ENCODE peak calls at places on chromosomes 1 and 21, in four cellular contexts. B is fibroblast of pulmonary artery, U is H1, M is uterus. E is an unnamed sample.

GRCh38 chr21:41664881-41665765 is 101.7 kb downstream of the RIPK4 start:
- DNase-seq in B (peak), M (no peak), U (no peak), E (no peak)

GRCh38 chr1:51139474-51139873 is 37.4 kb downstream of the C1orf185 start:
- DNase-seq in B (peak), M (no peak), U (no peak), E (no peak)

GRCh38 chr1:166343276-166343675 is 176.5 kb upstream of the FAM78B start:
- DNase-seq in M (no peak), B (no peak), U (no peak), E (no peak)

GRCh38 chr1:84998642-84999280 is 1.8 kb upstream of the MCOLN2 start:
- DNase-seq in B (peak), U (no peak), M (no peak), E (no peak)

GRCh38 chr1:43432171-43432860 is 21.4 kb downstream of the HYI start:
- DNase-seq in M (peak), B (no peak), U (no peak), E (no peak)

GRCh38 chr1:41540886-41541591 is 56.6 kb upstream of the EDN2 start:
- DNase-seq in U (no peak), B (peak), M (peak), E (peak)

GRCh38 chr1:9239622-9240401 is 5.2 kb downstream of the H6PD start:
- DNase-seq in M (peak), U (no peak), B (peak), E (peak)

GRCh38 chr1:209648366-209648765 is 3.9 kb downstream of the LAMB3 start:
- DNase-seq in U (no peak), M (no peak), B (no peak), E (no peak)

GRCh38 chr1:217244946-217245345 is 385.9 kb downstream of the GPATCH2 start:
- DNase-seq in U (no peak), M (no peak), B (no peak), E (no peak)

GRCh38 chr1:23400324-23401110 is 24.0 kb downstream of the TCEA3 start:
- DNase-seq in U (no peak), B (peak), M (peak), E (no peak)

GRCh38 chr1:77430966-77431735 is 149.3 kb downstream of the AK5 start:
- DNase-seq in M (no peak), U (no peak), B (peak), E (no peak)

GRCh38 chr1:218480137-218480536 is 135.0 kb downstream of the TGFB2 start:
- DNase-seq in M (no peak), B (peak), U (no peak), E (no peak)

GRCh38 chr1:55506686-55507577 is 291.8 kb upstream of the USP24 start:
- DNase-seq in M (no peak), U (no peak), B (peak), E (no peak)

GRCh38 chr1:42927274-42927841 is 31.3 kb downstream of the SLC2A1 start:
- DNase-seq in M (no peak), U (no peak), B (no peak), E (no peak)

GRCh38 chr1:37574834-37575479 is 18.2 kb downstream of the DNALI1 start:
- DNase-seq in B (peak), U (no peak), M (no peak), E (no peak)

GRCh38 chr21:41673596-41674335 is 93.1 kb downstream of the RIPK4 start:
- DNase-seq in M (no peak), U (no peak), B (no peak), E (no peak)

GRCh38 chr1:86409416-86410021 is 13.4 kb upstream of the ODF2L start:
- DNase-seq in M (no peak), B (no peak), U (no peak), E (no peak)

GRCh38 chr1:188668083-188668482 is 1809.6 kb downstream of the BRINP3 start:
- DNase-seq in U (no peak), B (no peak), M (no peak), E (no peak)

GRCh38 chr1:187971851-187972250 is 1143.1 kb downstream of the PLA2G4A start:
- DNase-seq in U (no peak), M (no peak), B (no peak), E (no peak)

GRCh38 chr21:46604975-46605758 is at the start of gene S100B:
- DNase-seq in U (no peak), M (no peak), B (no peak), E (no peak)

GRCh38 chr1:173413271-173413707 is 63.8 kb upstream of the PRDX6 start:
- DNase-seq in U (no peak), M (no peak), B (no peak), E (no peak)

GRCh38 chr1:196131691-196132090 is 476.5 kb downstream of the KCNT2 start:
- DNase-seq in B (no peak), M (no peak), U (no peak), E (no peak)

GRCh38 chr1:213622365-213623087 is 365.2 kb upstream of the PROX1 start:
- DNase-seq in U (no peak), B (no peak), M (no peak), E (peak)

GRCh38 chr1:241482761-241483250 is 36.7 kb downstream of the FH start:
- DNase-seq in B (peak), M (no peak), U (no peak), E (no peak)

GRCh38 chr1:8831329-8831728 is 13.9 kb upstream of the RERE start:
- DNase-seq in U (no peak), B (peak), M (no peak), E (no peak)

GRCh38 chr1:175318633-175319032 is 126.1 kb upstream of the KIAA0040 start:
- DNase-seq in M (no peak), U (no peak), B (no peak), E (no peak)

GRCh38 chr1:198657550-198658064 is 18.8 kb downstream of the PTPRC start:
- DNase-seq in B (peak), U (no peak), M (no peak), E (no peak)

GRCh38 chr1:58628987-58629598 is 52.0 kb upstream of the TACSTD2 start:
- DNase-seq in U (no peak), B (no peak), M (no peak), E (no peak)

GRCh38 chr1:155859881-155860841 is 794 bp downstream of the SYT11 start:
- DNase-seq in U (no peak), B (peak), M (peak), E (peak)

GRCh38 chr1:182595641-182596240 is 6.7 kb upstream of the RNASEL start:
- DNase-seq in U (no peak), B (peak), M (peak), E (peak)

GRCh38 chr1:32761253-32761877 is 55.8 kb downstream of the YARS1 start:
- DNase-seq in B (peak), M (peak), U (no peak), E (no peak)

GRCh38 chr1:150555971-150556865 is 7.0 kb downstream of the ADAMTSL4 start:
- DNase-seq in U (no peak), M (no peak), B (no peak), E (no peak)

GRCh38 chr1:53473463-53473862 is 14.3 kb downstream of the DMRTB1 start:
- DNase-seq in M (no peak), B (peak), U (no peak), E (no peak)
- TF ChIP-seq CTCF in M (no peak), B (peak), U (peak), E (no peak)

DNA sequence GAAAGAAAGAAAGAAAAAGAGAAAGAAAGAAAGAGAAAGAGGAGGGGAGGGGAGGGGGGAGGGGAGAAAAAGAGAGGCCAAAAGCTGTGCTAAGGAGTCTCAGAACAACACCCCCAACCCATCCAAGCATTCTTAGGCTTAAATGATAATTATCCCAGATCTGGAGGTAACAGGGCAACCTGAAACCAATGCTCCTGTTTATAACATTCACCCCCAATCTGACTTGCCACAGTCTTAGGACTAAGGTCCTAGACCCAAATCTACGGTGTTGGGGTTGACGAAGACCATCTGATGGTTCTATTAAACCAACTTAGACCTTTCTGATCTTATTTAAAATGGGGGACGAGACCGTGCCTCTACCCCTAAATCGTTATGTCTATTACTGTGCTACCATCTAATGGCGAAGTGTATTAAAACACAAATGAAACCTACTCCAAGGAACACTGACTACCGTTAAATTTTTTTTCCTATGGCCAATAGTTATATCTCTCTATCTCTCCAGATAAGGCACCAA is 119.3 kb upstream of the CDC42BPA start:
- DNase-seq in M (no peak), U (no peak), B (peak), E (no peak)
- TF ChIP-seq CTCF in M (peak), U (peak), B (peak), E (no peak)

DNA sequence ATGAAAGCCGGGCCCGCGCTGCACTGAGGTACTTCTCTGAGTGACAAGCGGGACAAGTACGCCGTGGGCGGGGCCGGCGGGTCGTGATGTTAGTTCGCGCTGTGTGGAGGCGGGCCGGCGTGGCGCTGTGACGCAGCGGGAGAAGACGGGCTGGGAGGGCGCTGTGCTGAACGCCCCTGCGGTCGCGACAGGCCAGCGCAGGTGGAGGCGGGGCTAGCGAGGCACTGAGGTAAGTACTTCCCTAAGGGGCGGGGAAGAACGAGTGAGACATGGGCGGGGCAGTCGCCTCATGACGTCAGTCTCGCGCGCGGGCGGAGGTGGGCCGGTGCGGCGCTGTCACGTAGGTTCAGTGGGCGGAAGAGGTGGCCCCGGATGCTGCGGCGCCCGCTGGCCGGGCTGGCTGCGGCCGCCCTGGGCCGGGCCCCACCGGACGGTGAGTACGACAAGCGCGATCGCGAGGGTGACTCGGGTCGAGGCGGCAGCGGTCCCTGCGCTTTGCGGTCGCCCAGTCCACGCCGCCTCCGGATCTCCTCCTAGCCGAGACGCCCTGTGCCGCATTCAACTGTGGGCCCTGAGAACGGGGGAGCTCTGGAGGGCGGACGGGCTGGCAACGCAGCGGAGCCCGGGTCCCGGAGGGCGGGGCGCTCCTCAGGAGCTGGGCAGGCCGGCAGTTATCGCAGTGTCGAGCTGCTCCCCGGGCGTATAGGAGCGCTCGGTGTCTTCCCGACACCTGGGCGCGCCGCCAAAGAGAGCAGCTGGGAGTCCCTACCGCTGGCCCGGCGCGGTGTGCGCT is at the start of gene GUK1:
- DNase-seq in U (peak), M (peak), B (peak), E (peak)
- TF ChIP-seq CTCF in U (no peak), M (peak), B (no peak), E (peak)

DNA sequence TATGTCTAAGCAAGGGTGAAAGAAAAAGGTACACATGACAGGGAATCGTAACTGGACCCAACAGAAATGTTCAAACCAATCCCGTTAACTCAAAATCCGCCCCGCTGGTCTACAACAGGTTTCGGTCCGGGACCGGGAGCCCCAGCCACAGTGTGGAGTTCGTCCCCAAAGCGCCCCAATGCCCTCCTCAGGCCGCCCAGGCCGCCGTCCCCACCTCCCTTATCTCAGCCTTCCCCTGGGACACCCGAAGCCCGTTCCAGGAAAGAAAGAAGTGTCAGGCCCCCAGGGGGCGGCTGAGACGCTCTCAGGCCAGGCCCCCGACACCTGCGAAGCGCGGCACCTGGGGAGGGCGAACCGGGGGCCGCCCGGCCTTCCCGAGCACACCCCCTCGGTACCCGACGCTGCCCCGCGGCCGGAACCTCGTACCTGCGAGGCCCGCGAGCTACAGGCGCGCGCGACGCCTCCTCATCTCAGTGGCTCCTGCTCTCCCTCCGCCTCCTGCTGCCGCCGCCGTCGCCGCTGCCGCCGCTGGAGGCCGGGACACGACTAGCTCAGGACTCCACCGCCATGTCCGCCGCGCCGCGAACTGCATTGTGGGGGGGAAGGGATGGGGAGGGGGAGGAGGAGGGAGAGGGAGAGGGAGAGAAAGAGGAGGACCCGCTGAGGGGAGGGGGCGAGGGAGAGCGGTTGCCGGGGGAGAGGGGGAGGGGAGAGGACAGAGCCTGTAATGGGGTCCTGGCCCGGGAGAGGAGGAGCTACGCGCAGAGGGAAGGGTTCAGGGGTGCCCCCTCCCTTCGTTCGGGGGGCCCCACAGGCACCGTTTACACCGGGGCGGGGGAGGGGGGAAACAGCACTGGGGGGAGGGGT is at the start of gene TUT4:
- DNase-seq in U (peak), M (peak), B (peak), E (peak)
- TF ChIP-seq CTCF in U (no peak), M (no peak), B (no peak), E (peak)